ENCODE peak calls at places on chromosome 3, in four cellular contexts. V is WTC11, U is HepG2, Q is K562. S is an unnamed sample.

GRCh38 chr3:58672880-58673279 is 6.3 kb upstream of the FAM3D start:
- DNase-seq in Q (no peak), U (no peak), V (no peak), S (no peak)

GRCh38 chr3:126329927-126330725 is 27.1 kb downstream of the KLF15 start:
- DNase-seq in V (peak; percentile 1), U (no peak), Q (no peak), S (no peak)

GRCh38 chr3:158918008-158918407 is 116.2 kb downstream of the MFSD1 start:
- DNase-seq in U (peak; percentile 45), V (peak; percentile 72), Q (peak; percentile 28), S (peak; percentile 52)

GRCh38 chr3:114496021-114496434 is 202.2 kb downstream of the TIGIT start:
- DNase-seq in Q (no peak), U (peak; percentile 10), V (no peak), S (no peak)

GRCh38 chr3:169146866-169147245 is 516.7 kb downstream of the MECOM start:
- DNase-seq in U (no peak), Q (no peak), V (no peak), S (peak; percentile 15)

GRCh38 chr3:60652829-60653228 is 598.4 kb downstream of the FHIT start:
- DNase-seq in Q (no peak), V (no peak), U (no peak), S (no peak)

GRCh38 chr3:44359146-44359751 is 20.7 kb downstream of the TCAIM start:
- DNase-seq in U (peak; percentile 96), Q (no peak), V (peak; percentile 19), S (no peak)

GRCh38 chr3:126111566-126112475 is 27.9 kb upstream of the SLC41A3 start:
- DNase-seq in V (no peak), U (no peak), Q (no peak), S (no peak)

GRCh38 chr3:187808466-187809291 is 63.4 kb upstream of the BCL6 start:
- DNase-seq in U (peak; percentile 82), V (no peak), Q (no peak), S (no peak)

GRCh38 chr3:11567516-11568467 is 75.9 kb downstream of the VGLL4 start:
- DNase-seq in Q (no peak), U (no peak), V (no peak), S (no peak)

GRCh38 chr3:45095916-45096526 is 50.2 kb downstream of the CDCP1 start:
- DNase-seq in V (no peak), Q (no peak), U (no peak), S (no peak)

GRCh38 chr3:30894521-30895289 is at the start of gene GADL1:
- DNase-seq in U (no peak), Q (no peak), V (peak; percentile 68), S (peak; percentile 46)

GRCh38 chr3:145981057-145981456 is 179.9 kb downstream of the PLOD2 start:
- DNase-seq in V (no peak), Q (no peak), U (no peak), S (no peak)

GRCh38 chr3:97579365-97579764 is 185.2 kb upstream of the ARL6 start:
- DNase-seq in V (no peak), U (no peak), Q (no peak), S (peak; percentile 7)

GRCh38 chr3:11143476-11143875 is 10.8 kb upstream of the HRH1 start:
- DNase-seq in V (no peak), U (no peak), Q (no peak), S (no peak)

GRCh38 chr3:52190294-52190841 is 7.6 kb upstream of the ALAS1 start:
- DNase-seq in V (no peak), Q (no peak), U (no peak), S (no peak)

GRCh38 chr3:138578961-138579574 is 15.0 kb downstream of the CEP70 start:
- DNase-seq in V (no peak), U (no peak), Q (no peak), S (no peak)

GRCh38 chr3:21310891-21311290 is 440.1 kb downstream of the ZNF385D start:
- DNase-seq in V (no peak), Q (no peak), U (no peak), S (no peak)

GRCh38 chr3:50549226-50549625 is 18.3 kb downstream of the C3orf18 start:
- DNase-seq in U (no peak), Q (no peak), V (no peak), S (no peak)

GRCh38 chr3:38151667-38152265 is 13.3 kb downstream of the MYD88 start:
- DNase-seq in Q (no peak), V (no peak), U (no peak), S (no peak)
- TF ChIP-seq ELF4 in Q (no peak), V (no peak), U (no peak), S (no peak)

GRCh38 chr3:106025151-106025722 is 156.4 kb upstream of the CBLB start:
- DNase-seq in V (no peak), Q (no peak), U (no peak), S (peak; percentile 7)
- TF ChIP-seq ELF4 in V (no peak), Q (no peak), U (no peak), S (no peak)

GRCh38 chr3:6315906-6316305 is 545.0 kb upstream of the GRM7 start:
- DNase-seq in U (no peak), V (no peak), Q (no peak), S (no peak)
- TF ChIP-seq ELF4 in U (no peak), V (no peak), Q (no peak), S (no peak)

GRCh38 chr3:67006460-67006859 is 8.4 kb downstream of the KBTBD8 start:
- DNase-seq in V (no peak), Q (no peak), U (no peak), S (no peak)
- TF ChIP-seq ELF4 in V (no peak), Q (no peak), U (no peak), S (no peak)

GRCh38 chr3:87626471-87626995 is 350.1 kb upstream of the POU1F1 start:
- DNase-seq in U (no peak), V (no peak), Q (no peak), S (no peak)
- TF ChIP-seq ELF4 in U (no peak), V (no peak), Q (no peak), S (no peak)

GRCh38 chr3:13513051-13513912 is 33.2 kb downstream of the HDAC11 start:
- DNase-seq in Q (no peak), V (no peak), U (no peak), S (no peak)
- TF ChIP-seq ELF4 in Q (no peak), V (no peak), U (no peak), S (no peak)